ENCODE peak calls at places on chromosomes 12 and 14, in ten cellular contexts. F is esophagus squamous epithelium, L is endothelial cell of umbilical vein, B is uterus, Z is A549, J is lower leg skin, D is Peyer's patch, M is adrenal gland, O is heart left ventricle, U is upper lobe of left lung. P is an unnamed sample.

GRCh38 chr12:54220092-54220557 is 31.3 kb upstream of the SMUG1 start:
- DNase-seq in Z (peak; percentile 81), F (no peak), O (no peak), M (peak; percentile 63), L (peak; percentile 76), D (peak; percentile 63), U (peak; percentile 40), B (peak; percentile 82), J (peak; percentile 94), P (no peak)

GRCh38 chr12:26513357-26514043 is 318.1 kb downstream of the SSPN start:
- DNase-seq in M (no peak), J (no peak), U (no peak), Z (no peak), D (no peak), F (no peak), O (no peak), L (no peak), B (no peak), P (no peak)

GRCh38 chr12:42744539-42745156 is 155.1 kb upstream of the PRICKLE1 start:
- DNase-seq in Z (peak; percentile 8), B (no peak), F (no peak), J (no peak), U (no peak), D (no peak), M (no peak), O (no peak), L (no peak), P (no peak)

GRCh38 chr14:67524152-67524963 is 8.7 kb upstream of the PLEKHH1 start:
- DNase-seq in U (no peak), J (no peak), B (no peak), M (no peak), O (no peak), Z (no peak), L (no peak), D (no peak), F (no peak), P (no peak)

GRCh38 chr12:79659961-79660431 is 30.8 kb downstream of the PAWR start:
- DNase-seq in O (no peak), U (no peak), M (no peak), L (peak; percentile 49), B (no peak), J (no peak), D (no peak), Z (no peak), F (no peak), P (no peak)

GRCh38 chr14:22535126-22535525 is 53.9 kb downstream of the DAD1 start:
- DNase-seq in F (no peak), M (no peak), U (no peak), L (no peak), D (no peak), J (no peak), B (no peak), O (no peak), Z (no peak), P (no peak)

GRCh38 chr14:74619672-74620131 is 7.7 kb upstream of the LTBP2 start:
- DNase-seq in M (no peak), O (peak; percentile 86), L (peak; percentile 87), B (peak; percentile 92), F (no peak), Z (peak; percentile 84), J (no peak), U (peak; percentile 63), D (peak; percentile 57), P (peak; percentile 95)

GRCh38 chr12:109165599-109165998 is 49.2 kb downstream of the ACACB start:
- DNase-seq in F (no peak), J (no peak), U (no peak), O (no peak), B (no peak), M (no peak), L (no peak), Z (no peak), D (no peak), P (no peak)

GRCh38 chr12:114726092-114726710 is 42.2 kb upstream of the TBX3 start:
- DNase-seq in M (peak; percentile 50), O (peak; percentile 69), Z (no peak), F (no peak), J (no peak), D (no peak), B (no peak), U (no peak), L (no peak), P (no peak)

GRCh38 chr12:11834104-11834812 is 184.8 kb downstream of the ETV6 start:
- DNase-seq in B (no peak), L (peak; percentile 49), D (no peak), U (no peak), F (no peak), Z (no peak), J (no peak), O (no peak), M (no peak), P (no peak)

GRCh38 chr14:68662395-68662794 is 130.5 kb downstream of the ZFP36L1 start:
- DNase-seq in M (no peak), Z (no peak), F (no peak), B (no peak), O (no peak), L (no peak), D (no peak), J (peak; percentile 72), U (no peak), P (no peak)

GRCh38 chr12:94855853-94856252 is 147.6 kb downstream of the NDUFA12 start:
- DNase-seq in O (no peak), J (no peak), F (no peak), L (no peak), M (no peak), B (no peak), Z (no peak), D (no peak), U (no peak), P (no peak)

GRCh38 chr12:80846930-80847329 is 90.8 kb downstream of the LIN7A start:
- DNase-seq in M (no peak), D (no peak), L (no peak), F (no peak), J (no peak), U (no peak), Z (no peak), O (no peak), B (no peak), P (no peak)

GRCh38 chr12:98733667-98734350 is 88.7 kb downstream of the APAF1 start:
- DNase-seq in U (no peak), F (no peak), D (no peak), J (no peak), B (no peak), L (peak; percentile 17), Z (no peak), M (no peak), O (no peak), P (no peak)

GRCh38 chr12:113364698-113365097 is 6.3 kb downstream of the PLBD2 start:
- DNase-seq in D (no peak), O (no peak), M (no peak), B (no peak), J (no peak), L (no peak), Z (no peak), U (no peak), F (no peak), P (no peak)

DNA sequence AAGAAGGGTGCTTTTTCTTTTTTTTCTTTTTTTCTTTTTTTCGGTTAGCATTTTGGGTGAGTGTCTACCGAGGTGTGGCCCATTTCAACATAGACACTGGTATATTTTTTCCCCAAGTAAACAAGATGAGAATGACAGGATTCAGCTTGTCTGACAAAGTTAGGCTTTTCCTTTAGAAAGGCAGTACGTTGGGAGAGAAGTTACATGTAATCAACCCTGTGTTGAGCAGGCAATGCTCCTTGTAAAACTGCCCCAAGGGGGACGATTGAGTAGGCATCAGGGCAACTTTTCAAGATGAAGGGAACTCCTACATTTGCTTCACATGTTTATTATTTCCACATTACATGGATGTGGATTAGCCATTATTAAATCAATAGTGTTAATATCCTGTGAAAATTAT is 1.7 kb downstream of the EMP1 start:
- DNase-seq in L (no peak), Z (no peak), B (no peak), J (no peak), U (no peak), D (no peak), O (no peak), F (no peak), M (no peak), P (no peak)
- TF ChIP-seq POLR2A in L (no peak), Z (no peak), B (no peak), J (no peak), U (no peak), D (no peak), O (no peak), F (no peak), M (no peak), P (no peak)

GRCh38 chr12:1702708-1703107 is 11.8 kb downstream of the ADIPOR2 start:
- DNase-seq in D (no peak), Z (no peak), B (no peak), L (no peak), O (no peak), U (no peak), F (no peak), M (no peak), J (no peak), P (no peak)

GRCh38 chr12:1697253-1697652 is 6.4 kb downstream of the ADIPOR2 start:
- DNase-seq in J (no peak), U (no peak), M (no peak), O (no peak), D (no peak), Z (no peak), L (no peak), F (no peak), B (no peak), P (no peak)

GRCh38 chr12:1696800-1697199 is 5.9 kb downstream of the ADIPOR2 start:
- DNase-seq in F (no peak), B (no peak), D (no peak), Z (no peak), L (no peak), J (no peak), U (no peak), M (no peak), O (no peak), P (no peak)

GRCh38 chr12:1695836-1696670 is 5.2 kb downstream of the ADIPOR2 start:
- DNase-seq in B (no peak), M (no peak), Z (no peak), U (no peak), L (peak; percentile 39), D (no peak), F (no peak), O (no peak), J (no peak), P (no peak)

GRCh38 chr12:1698638-1699214 is 7.9 kb downstream of the ADIPOR2 start:
- DNase-seq in L (no peak), Z (no peak), D (no peak), M (no peak), B (no peak), U (no peak), F (no peak), J (no peak), O (no peak), P (no peak)
- TF ChIP-seq CTCF in L (no peak), Z (no peak), D (no peak), M (no peak), B (no peak), U (no peak), F (no peak), J (no peak), O (no peak), P (no peak)

GRCh38 chr14:28785096-28785952 is 18.7 kb downstream of the FOXG1 start:
- DNase-seq in F (no peak), J (no peak), B (no peak), O (no peak), M (no peak), L (no peak), D (no peak), U (no peak), Z (no peak), P (no peak)
- TF ChIP-seq POLR2A in F (no peak), J (no peak), B (no peak), O (no peak), M (no peak), L (no peak), D (no peak), U (no peak), Z (no peak), P (no peak)

GRCh38 chr14:56554301-56554700 is 25.3 kb upstream of the TMEM260 start:
- DNase-seq in B (no peak), O (no peak), Z (no peak), L (no peak), U (no peak), D (no peak), J (no peak), M (no peak), F (no peak), P (no peak)
- TF ChIP-seq CTCF in B (no peak), O (no peak), Z (no peak), L (no peak), U (no peak), D (no peak), J (no peak), M (no peak), F (no peak), P (no peak)